ENCODE peak calls at places on chromosome 5, in seven cellular contexts. S is GM12892, U is transverse colon, V is stomach, H is uterus, M is breast epithelium, G is GM12891. A is an unnamed sample.

GRCh38 chr5:148395031-148395430 is 11.3 kb downstream of the FBXO38 start:
- DNase-seq in H (no peak), S (no peak), V (no peak), G (no peak), M (no peak), U (no peak), A (no peak)

GRCh38 chr5:10366310-10367297 is 13.1 kb downstream of the MARCHF6 start:
- DNase-seq in U (peak), G (no peak), H (no peak), V (peak), S (no peak), M (no peak), A (no peak)

GRCh38 chr5:84870369-84870768 is 485.7 kb upstream of the EDIL3 start:
- DNase-seq in G (no peak), V (no peak), M (no peak), U (no peak), H (no peak), S (no peak), A (no peak)

GRCh38 chr5:50711280-50711679 is 44.8 kb downstream of the PARP8 start:
- DNase-seq in V (peak), U (peak), G (peak), S (peak), M (no peak), H (no peak), A (peak)

GRCh38 chr5:139964994-139965565 is 78.0 kb downstream of the NRG2 start:
- DNase-seq in U (no peak), V (no peak), M (no peak), G (no peak), S (no peak), H (no peak), A (no peak)

GRCh38 chr5:135443329-135443960 is 3.7 kb downstream of the DCANP1 start:
- DNase-seq in H (no peak), U (no peak), V (no peak), S (no peak), M (no peak), G (no peak), A (no peak)

GRCh38 chr5:27011274-27011673 is 27.1 kb downstream of the CDH9 start:
- DNase-seq in G (no peak), U (no peak), M (no peak), S (no peak), H (no peak), V (no peak), A (no peak)

GRCh38 chr5:90878081-90878480 is 319.5 kb downstream of the ADGRV1 start:
- DNase-seq in V (peak), S (no peak), H (no peak), U (peak), G (no peak), M (no peak), A (no peak)

GRCh38 chr5:9927521-9927997 is 297.4 kb upstream of the TAS2R1 start:
- DNase-seq in M (no peak), H (no peak), S (no peak), V (no peak), U (no peak), G (no peak), A (no peak)

GRCh38 chr5:125476888-125477585 is 730.6 kb upstream of the ZNF608 start:
- DNase-seq in S (no peak), G (no peak), M (no peak), V (no peak), H (no peak), U (no peak), A (no peak)

GRCh38 chr5:98540056-98540455 is 233.4 kb upstream of the RGMB start:
- DNase-seq in U (no peak), S (no peak), V (no peak), G (no peak), H (no peak), M (no peak), A (no peak)

GRCh38 chr5:179259731-179260323 is 85.4 kb downstream of the ADAMTS2 start:
- DNase-seq in V (peak), H (peak), S (no peak), U (no peak), G (no peak), M (peak), A (no peak)

GRCh38 chr5:175246242-175246891 is 197.6 kb downstream of the DRD1 start:
- DNase-seq in H (peak), U (peak), V (no peak), S (no peak), M (no peak), G (no peak), A (peak)

GRCh38 chr5:96017951-96018350 is 56.3 kb upstream of the ELL2 start:
- DNase-seq in G (no peak), V (no peak), H (no peak), U (no peak), M (no peak), S (no peak), A (no peak)

GRCh38 chr5:139762624-139763170 is 32.9 kb upstream of the PSD2 start:
- DNase-seq in V (no peak), U (no peak), H (no peak), G (no peak), M (no peak), S (no peak), A (no peak)

GRCh38 chr5:139951296-139951924 is 91.7 kb downstream of the NRG2 start:
- DNase-seq in U (no peak), H (no peak), V (no peak), S (no peak), M (no peak), G (no peak), A (no peak)

GRCh38 chr5:685262-686171 is 7.6 kb downstream of the TPPP start:
- DNase-seq in G (peak), V (peak), S (peak), H (peak), M (no peak), U (no peak), A (no peak)

GRCh38 chr5:98865690-98866089 is 63.1 kb downstream of the CHD1 start:
- DNase-seq in G (no peak), H (no peak), V (no peak), U (no peak), S (no peak), M (no peak), A (no peak)

GRCh38 chr5:116739648-116740047 is 165.0 kb upstream of the SEMA6A start:
- DNase-seq in H (peak), U (no peak), S (no peak), M (no peak), V (no peak), G (no peak), A (no peak)

GRCh38 chr5:76954383-76954763 is 1.5 kb downstream of the CRHBP start:
- DNase-seq in U (no peak), G (no peak), S (no peak), V (no peak), M (no peak), H (no peak), A (no peak)

GRCh38 chr5:17037751-17038150 is 101.7 kb upstream of the MYO10 start:
- DNase-seq in U (no peak), S (no peak), H (no peak), V (no peak), G (no peak), M (no peak), A (peak)

GRCh38 chr5:121974261-121974660 is 12.5 kb downstream of the SRFBP1 start:
- DNase-seq in V (no peak), M (no peak), G (no peak), U (no peak), H (no peak), S (no peak), A (no peak)

GRCh38 chr5:153372433-153373167 is 117.9 kb upstream of the GRIA1 start:
- DNase-seq in G (no peak), H (no peak), S (no peak), V (no peak), U (no peak), M (no peak), A (no peak)

GRCh38 chr5:93307557-93307956 is 273.5 kb downstream of the NR2F1-AS1 start:
- DNase-seq in U (no peak), H (no peak), G (no peak), M (no peak), V (no peak), S (no peak), A (no peak)

GRCh38 chr5:44943637-44944036 is 134.9 kb downstream of the MRPS30 start:
- DNase-seq in H (no peak), U (no peak), S (no peak), G (no peak), V (no peak), M (no peak), A (no peak)

GRCh38 chr5:149162401-149163084 is 21.2 kb downstream of the ABLIM3 start:
- DNase-seq in V (no peak), M (no peak), U (no peak), H (no peak), G (no peak), S (no peak), A (no peak)

GRCh38 chr5:180601591-180602480 is 10.5 kb upstream of the SCGB3A1 start:
- DNase-seq in G (peak), V (no peak), U (no peak), M (peak), H (peak), S (peak), A (no peak)

GRCh38 chr5:79878131-79878630 is 112.9 kb downstream of the MTX3 start:
- DNase-seq in S (no peak), G (no peak), V (no peak), H (no peak), M (no peak), U (no peak), A (no peak)

GRCh38 chr5:179497636-179498365 is 52.6 kb upstream of the RUFY1 start:
- DNase-seq in G (no peak), S (no peak), U (no peak), V (no peak), M (no peak), H (no peak), A (no peak)

GRCh38 chr5:86748538-86749105 is 130.9 kb downstream of the COX7C start:
- DNase-seq in V (no peak), U (no peak), M (no peak), H (no peak), G (no peak), S (no peak), A (no peak)

GRCh38 chr5:57843016-57843402 is 360.4 kb upstream of the ACTBL2 start:
- DNase-seq in G (no peak), U (no peak), S (no peak), M (no peak), V (no peak), H (no peak), A (no peak)

GRCh38 chr5:72552041-72552557 is 44.9 kb upstream of the ZNF366 start:
- DNase-seq in U (no peak), H (no peak), G (no peak), S (no peak), M (no peak), V (no peak), A (no peak)

GRCh38 chr5:40572947-40573346 is 106.8 kb upstream of the PTGER4 start:
- DNase-seq in U (no peak), V (no peak), H (peak), M (no peak), S (no peak), G (no peak), A (no peak)

GRCh38 chr5:149130932-149131273 is 10.4 kb upstream of the ABLIM3 start:
- DNase-seq in M (no peak), U (no peak), H (no peak), S (no peak), G (no peak), V (no peak), A (no peak)

GRCh38 chr5:135151256-135151655 is 117.2 kb upstream of the PITX1 start:
- DNase-seq in G (no peak), S (no peak), V (no peak), U (no peak), M (no peak), H (no peak), A (no peak)

GRCh38 chr5:140252470-140253126 is 50.3 kb downstream of the PFDN1 start:
- DNase-seq in M (no peak), H (no peak), G (no peak), S (no peak), V (no peak), U (no peak), A (no peak)

DNA sequence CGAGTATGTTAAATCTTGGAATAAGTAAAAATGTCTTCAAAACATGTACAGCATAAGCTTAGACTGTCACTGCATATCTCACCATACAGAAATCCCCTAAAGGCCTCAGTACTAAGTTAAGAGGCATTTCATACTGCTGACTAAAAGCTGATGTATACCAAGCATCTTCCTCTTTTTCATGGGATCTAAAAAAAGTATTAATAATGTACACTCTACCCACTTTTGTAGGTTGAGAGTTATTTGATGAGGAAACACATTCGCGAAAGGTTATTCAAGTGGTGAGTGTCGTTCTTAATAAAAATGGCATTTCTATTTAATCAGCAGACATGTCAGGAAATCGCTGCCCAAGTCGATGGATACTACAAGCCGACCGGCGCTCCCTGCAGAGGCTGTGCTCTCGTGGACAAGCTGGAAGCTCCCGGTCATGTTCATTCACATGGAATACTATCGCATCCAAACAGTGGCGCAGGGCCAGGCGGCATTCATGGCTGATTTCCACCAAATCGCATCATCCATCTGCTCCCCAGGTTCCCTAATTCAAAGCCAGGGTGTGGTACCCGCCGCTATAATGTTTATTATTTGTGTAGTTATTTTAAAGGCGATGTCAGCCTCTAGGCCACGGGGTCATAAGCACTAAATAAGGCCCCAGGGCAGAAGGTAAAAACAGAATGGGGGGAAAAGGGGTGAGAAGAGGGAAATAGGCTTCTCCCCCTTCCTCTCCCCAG is 697 bp downstream of the SGTB start:
- DNase-seq in G (no peak), M (no peak), U (peak), V (peak), H (peak), S (no peak), A (peak)
- TF ChIP-seq POLR2A in G (no peak), M (no peak), U (no peak), V (no peak), H (no peak), S (no peak), A (no peak)

DNA sequence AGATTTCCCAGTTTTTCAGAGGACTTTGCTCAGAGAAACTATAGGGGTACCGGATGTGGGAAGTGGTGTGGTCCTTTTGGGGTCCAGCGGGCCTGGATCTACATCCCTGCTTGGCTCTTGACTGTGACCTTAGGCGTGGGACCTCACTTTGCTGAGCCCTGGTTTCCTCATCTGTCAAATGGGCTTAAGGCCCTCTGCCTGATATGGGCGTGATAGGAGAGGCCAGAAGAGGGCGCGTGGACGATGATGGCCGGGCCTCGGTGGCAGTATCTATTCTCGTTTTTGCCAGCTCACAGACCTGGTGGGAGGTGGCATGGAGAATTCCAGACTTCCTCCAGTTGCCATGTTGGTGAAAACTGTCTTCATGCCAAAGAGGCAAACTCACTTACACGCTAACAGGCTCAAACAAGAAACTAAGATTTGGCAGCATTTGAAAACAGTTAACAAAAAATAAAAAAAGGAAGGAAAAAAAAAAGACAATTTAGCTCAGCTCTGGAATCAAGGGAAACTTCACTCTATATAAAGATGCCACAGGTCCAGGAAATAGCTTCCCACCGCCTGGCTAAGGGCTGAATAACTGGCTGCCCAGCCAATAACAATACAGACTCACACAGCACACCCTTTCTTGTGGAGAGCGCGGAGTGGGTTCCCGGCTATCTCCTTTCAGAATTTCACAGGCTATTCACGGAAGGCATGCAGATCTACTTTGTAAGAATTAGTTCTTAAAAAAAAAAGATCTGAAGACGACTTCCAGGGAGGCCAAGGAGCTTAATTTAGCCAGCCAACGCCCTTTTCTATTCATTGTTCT is 1.7 kb downstream of the SH3PXD2B start:
- DNase-seq in M (no peak), U (peak), S (no peak), V (peak), H (peak), G (no peak), A (no peak)
- TF ChIP-seq POLR2A in M (no peak), U (peak), S (no peak), V (no peak), H (no peak), G (no peak), A (no peak)

GRCh38 chr5:141945511-141946024 is 12.4 kb downstream of the PCDH12 start:
- DNase-seq in U (no peak), H (no peak), V (no peak), M (no peak), S (no peak), G (no peak), A (no peak)
- TF ChIP-seq POLR2A in U (no peak), H (no peak), V (no peak), M (no peak), S (no peak), G (no peak), A (no peak)

DNA sequence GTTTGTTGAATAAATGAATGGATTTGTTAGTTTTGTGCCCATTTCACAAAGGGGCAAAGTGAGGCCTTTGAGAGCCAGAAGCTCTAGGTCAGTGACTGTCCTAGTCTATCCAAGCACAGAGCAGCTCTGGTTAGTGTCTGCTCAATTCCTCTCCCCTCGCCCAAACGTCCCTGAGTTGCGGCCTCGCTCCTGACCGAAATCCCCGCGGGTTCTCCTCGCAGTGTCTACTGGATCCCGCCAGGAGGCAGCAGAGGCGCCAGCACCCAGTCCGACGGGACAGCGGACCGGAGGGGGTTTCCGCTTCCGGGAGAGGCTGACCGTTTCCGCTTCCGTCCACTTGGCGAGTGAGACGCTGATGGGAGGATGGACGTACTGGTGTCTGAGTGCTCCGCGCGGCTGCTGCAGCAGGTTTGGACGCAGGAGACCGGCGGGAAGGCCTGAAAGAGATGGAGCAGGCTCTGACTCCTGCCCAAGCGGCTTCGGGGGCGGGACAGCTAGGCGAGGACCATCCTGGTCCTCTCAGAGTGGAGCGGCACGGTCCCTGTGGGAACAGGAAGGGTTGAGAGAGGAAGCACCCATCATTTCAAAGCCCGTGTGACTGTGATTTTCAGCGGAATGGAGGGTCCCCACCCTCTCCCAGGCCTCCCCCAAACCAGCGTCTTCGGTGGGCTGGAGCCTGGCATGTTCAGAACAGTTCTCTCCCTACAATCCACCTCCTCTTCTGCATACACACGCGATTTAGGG is at the start of gene RARS1:
- DNase-seq in M (peak), S (peak), V (peak), G (peak), U (peak), H (peak), A (peak)
- TF ChIP-seq POLR2A in M (peak), S (peak), V (peak), G (peak), U (peak), H (peak), A (peak)

GRCh38 chr5:6633469-6634326 is 458 bp downstream of the SRD5A1 start:
- DNase-seq in U (no peak), M (no peak), V (no peak), G (no peak), S (no peak), H (peak), A (peak)
- TF ChIP-seq POLR2A in U (no peak), M (no peak), V (no peak), G (no peak), S (no peak), H (no peak), A (peak)

GRCh38 chr5:143245929-143246561 is 157.4 kb downstream of the NR3C1 start:
- DNase-seq in S (no peak), H (no peak), G (no peak), M (no peak), U (no peak), V (no peak), A (peak)

GRCh38 chr5:143244990-143245389 is 158.5 kb downstream of the NR3C1 start:
- DNase-seq in U (no peak), V (no peak), G (no peak), H (no peak), M (no peak), S (no peak), A (no peak)

GRCh38 chr5:143241892-143242291 is 161.6 kb downstream of the NR3C1 start:
- DNase-seq in M (no peak), U (no peak), G (no peak), S (no peak), H (no peak), V (no peak), A (no peak)

GRCh38 chr5:143243103-143243502 is 160.4 kb downstream of the NR3C1 start:
- DNase-seq in S (no peak), M (no peak), G (no peak), H (no peak), U (no peak), V (no peak), A (no peak)

GRCh38 chr5:143244000-143244736 is 159.3 kb downstream of the NR3C1 start:
- DNase-seq in H (peak), M (no peak), U (peak), V (peak), S (no peak), G (no peak), A (peak)
- TF ChIP-seq POLR2A in H (no peak), M (no peak), U (no peak), V (no peak), S (no peak), G (no peak), A (peak)

GRCh38 chr5:177471610-177472356 is 1.7 kb downstream of the DBN1 start:
- DNase-seq in M (no peak), U (no peak), H (no peak), G (no peak), V (no peak), S (no peak), A (no peak)

GRCh38 chr5:177470759-177471536 is 2.5 kb downstream of the DBN1 start:
- DNase-seq in V (no peak), G (no peak), M (no peak), S (no peak), H (no peak), U (no peak), A (peak)

GRCh38 chr5:177474094-177474493 is 660 bp upstream of the DBN1 start:
- DNase-seq in M (no peak), G (no peak), V (no peak), H (no peak), U (no peak), S (no peak), A (no peak)

GRCh38 chr5:177473461-177473991 is at the start of gene DBN1:
- DNase-seq in U (peak), G (peak), V (peak), H (no peak), M (no peak), S (peak), A (peak)

GRCh38 chr5:177472460-177473441 is 683 bp downstream of the DBN1 start:
- DNase-seq in G (peak), V (peak), S (peak), H (no peak), M (no peak), U (peak), A (no peak)
- TF ChIP-seq POLR2A in G (peak), V (no peak), S (no peak), H (no peak), M (no peak), U (no peak), A (peak)

GRCh38 chr5:126600631-126601511 is at the start of gene PHAX:
- DNase-seq in V (peak), U (peak), M (peak), G (peak), S (peak), H (peak), A (peak)
- TF ChIP-seq POLR2A in V (no peak), U (peak), M (no peak), G (peak), S (peak), H (no peak), A (peak)